ENCODE peak calls at places on chromosomes 2 and 18, in ten cellular contexts. One of them, this sample, is unnamed.
A peak's percentile ranks its signal among the peaks of the same experiment; 100 is the strongest.

GRCh38 chr18:45686892-45687611 is 36.9 kb upstream of the SLC14A1 start:
- DNase-seq in transverse colon: peak; percentile 32
- DNase-seq in IMR-90: no peak
- DNase-seq in A549: no peak
- DNase-seq in upper lobe of left lung: no peak
- DNase-seq in HepG2: no peak
- DNase-seq in H54: no peak
- DNase-seq in tibial nerve: no peak
- DNase-seq in ovary: no peak
- DNase-seq in body of pancreas: peak; percentile 18
- DNase-seq in this sample: no peak

GRCh38 chr2:156458229-156458584 is 22.0 kb downstream of the GPD2 start:
- DNase-seq in transverse colon: no peak
- DNase-seq in IMR-90: no peak
- DNase-seq in A549: no peak
- DNase-seq in upper lobe of left lung: no peak
- DNase-seq in HepG2: no peak
- DNase-seq in H54: no peak
- DNase-seq in tibial nerve: no peak
- DNase-seq in ovary: no peak
- DNase-seq in body of pancreas: no peak
- DNase-seq in this sample: no peak

GRCh38 chr2:177326005-177326404 is 61.5 kb upstream of the NFE2L2 start:
- DNase-seq in transverse colon: no peak
- DNase-seq in IMR-90: no peak
- DNase-seq in A549: no peak
- DNase-seq in upper lobe of left lung: no peak
- DNase-seq in HepG2: no peak
- DNase-seq in H54: no peak
- DNase-seq in tibial nerve: no peak
- DNase-seq in ovary: no peak
- DNase-seq in body of pancreas: no peak
- DNase-seq in this sample: no peak

GRCh38 chr18:64333584-64333983 is 184.7 kb upstream of the LINC00305 start:
- DNase-seq in transverse colon: no peak
- DNase-seq in IMR-90: no peak
- DNase-seq in A549: no peak
- DNase-seq in upper lobe of left lung: no peak
- DNase-seq in HepG2: no peak
- DNase-seq in H54: no peak
- DNase-seq in tibial nerve: no peak
- DNase-seq in ovary: no peak
- DNase-seq in body of pancreas: no peak
- DNase-seq in this sample: no peak

GRCh38 chr2:15425707-15426106 is 135.4 kb downstream of the NBAS start:
- DNase-seq in transverse colon: peak; percentile 10
- DNase-seq in IMR-90: no peak
- DNase-seq in A549: no peak
- DNase-seq in upper lobe of left lung: no peak
- DNase-seq in HepG2: no peak
- DNase-seq in H54: no peak
- DNase-seq in tibial nerve: no peak
- DNase-seq in ovary: no peak
- DNase-seq in body of pancreas: no peak
- DNase-seq in this sample: no peak

GRCh38 chr2:69566669-69567068 is 76.9 kb downstream of the AAK1 start:
- DNase-seq in transverse colon: no peak
- DNase-seq in IMR-90: no peak
- DNase-seq in A549: no peak
- DNase-seq in upper lobe of left lung: no peak
- DNase-seq in HepG2: no peak
- DNase-seq in H54: no peak
- DNase-seq in tibial nerve: no peak
- DNase-seq in ovary: no peak
- DNase-seq in body of pancreas: no peak
- DNase-seq in this sample: no peak

GRCh38 chr2:44268259-44268649 is 7.0 kb upstream of the SLC3A1 start:
- DNase-seq in transverse colon: no peak
- DNase-seq in IMR-90: peak; percentile 41
- DNase-seq in A549: no peak
- DNase-seq in upper lobe of left lung: no peak
- DNase-seq in HepG2: no peak
- DNase-seq in H54: no peak
- DNase-seq in tibial nerve: no peak
- DNase-seq in ovary: no peak
- DNase-seq in body of pancreas: no peak
- DNase-seq in this sample: no peak

GRCh38 chr18:61833387-61833786 is 59.4 kb downstream of the RNF152 start:
- DNase-seq in transverse colon: no peak
- DNase-seq in IMR-90: peak; percentile 84
- DNase-seq in A549: no peak
- DNase-seq in upper lobe of left lung: no peak
- DNase-seq in HepG2: no peak
- DNase-seq in H54: no peak
- DNase-seq in tibial nerve: no peak
- DNase-seq in ovary: no peak
- DNase-seq in body of pancreas: no peak
- DNase-seq in this sample: peak; percentile 7

GRCh38 chr2:96260404-96261260 is 5.2 kb downstream of the TMEM127 start:
- DNase-seq in transverse colon: peak; percentile 74
- DNase-seq in IMR-90: peak; percentile 92
- DNase-seq in A549: peak; percentile 85
- DNase-seq in upper lobe of left lung: no peak
- DNase-seq in HepG2: peak; percentile 100
- DNase-seq in H54: peak; percentile 95
- DNase-seq in tibial nerve: peak; percentile 51
- DNase-seq in ovary: peak; percentile 62
- DNase-seq in body of pancreas: peak; percentile 95
- DNase-seq in this sample: no peak

GRCh38 chr2:98712145-98712544 is 18.8 kb downstream of the MGAT4A start:
- DNase-seq in transverse colon: no peak
- DNase-seq in IMR-90: no peak
- DNase-seq in A549: no peak
- DNase-seq in upper lobe of left lung: no peak
- DNase-seq in HepG2: no peak
- DNase-seq in H54: no peak
- DNase-seq in tibial nerve: no peak
- DNase-seq in ovary: no peak
- DNase-seq in body of pancreas: no peak
- DNase-seq in this sample: no peak

GRCh38 chr2:198448803-198449202 is 644.4 kb downstream of the PLCL1 start:
- DNase-seq in transverse colon: no peak
- DNase-seq in IMR-90: no peak
- DNase-seq in A549: no peak
- DNase-seq in upper lobe of left lung: no peak
- DNase-seq in HepG2: no peak
- DNase-seq in H54: no peak
- DNase-seq in tibial nerve: no peak
- DNase-seq in ovary: no peak
- DNase-seq in body of pancreas: no peak
- DNase-seq in this sample: no peak

GRCh38 chr2:15159206-15159605 is 401.9 kb downstream of the NBAS start:
- DNase-seq in transverse colon: no peak
- DNase-seq in IMR-90: peak; percentile 31
- DNase-seq in A549: no peak
- DNase-seq in upper lobe of left lung: no peak
- DNase-seq in HepG2: no peak
- DNase-seq in H54: no peak
- DNase-seq in tibial nerve: no peak
- DNase-seq in ovary: no peak
- DNase-seq in body of pancreas: no peak
- DNase-seq in this sample: no peak

GRCh38 chr2:53751728-53752127 is 15.9 kb upstream of the CHAC2 start:
- DNase-seq in transverse colon: no peak
- DNase-seq in IMR-90: peak; percentile 71
- DNase-seq in A549: no peak
- DNase-seq in upper lobe of left lung: no peak
- DNase-seq in HepG2: no peak
- DNase-seq in H54: peak; percentile 9
- DNase-seq in tibial nerve: no peak
- DNase-seq in ovary: no peak
- DNase-seq in body of pancreas: no peak
- DNase-seq in this sample: no peak

GRCh38 chr2:109324859-109325258 is 195.9 kb downstream of the SH3RF3 start:
- DNase-seq in transverse colon: peak; percentile 51
- DNase-seq in IMR-90: peak; percentile 95
- DNase-seq in A549: no peak
- DNase-seq in upper lobe of left lung: no peak
- DNase-seq in HepG2: no peak
- DNase-seq in H54: peak; percentile 45
- DNase-seq in tibial nerve: peak; percentile 76
- DNase-seq in ovary: peak; percentile 86
- DNase-seq in body of pancreas: peak; percentile 50
- DNase-seq in this sample: no peak

DNA sequence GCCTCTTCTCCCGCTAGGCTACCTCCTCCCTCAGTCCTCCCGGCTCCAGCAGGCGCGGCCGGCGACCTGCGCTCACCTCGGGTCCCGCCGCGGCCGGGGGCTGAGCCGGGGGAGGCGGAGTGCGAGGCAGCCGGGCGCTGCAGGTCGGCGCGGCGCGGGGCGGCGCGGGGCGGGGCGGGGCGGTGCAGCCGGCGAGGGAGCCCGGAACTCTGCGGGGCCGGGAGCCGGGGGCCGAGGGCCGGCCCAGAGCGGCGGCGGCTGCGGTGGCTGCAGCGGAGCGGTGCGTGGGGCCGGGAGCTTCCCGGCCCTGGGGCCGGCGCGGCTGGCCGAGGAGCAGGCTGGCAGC is 437 bp downstream of the ACVR1 start:
- DNase-seq in transverse colon: peak; percentile 71
- DNase-seq in IMR-90: no peak
- DNase-seq in A549: peak; percentile 27
- DNase-seq in upper lobe of left lung: peak; percentile 96
- DNase-seq in HepG2: peak; percentile 18
- DNase-seq in H54: no peak
- DNase-seq in tibial nerve: peak; percentile 17
- DNase-seq in ovary: no peak
- DNase-seq in body of pancreas: peak; percentile 59
- DNase-seq in this sample: no peak
- TF ChIP-seq POLR2A in transverse colon: no peak
- TF ChIP-seq POLR2A in IMR-90: no peak
- TF ChIP-seq POLR2A in A549: peak; percentile 17
- TF ChIP-seq POLR2A in upper lobe of left lung: no peak
- TF ChIP-seq POLR2A in HepG2: no peak
- TF ChIP-seq POLR2A in H54: no peak
- TF ChIP-seq POLR2A in tibial nerve: no peak
- TF ChIP-seq POLR2A in ovary: no peak
- TF ChIP-seq POLR2A in body of pancreas: no peak
- TF ChIP-seq POLR2A in this sample: no peak

DNA sequence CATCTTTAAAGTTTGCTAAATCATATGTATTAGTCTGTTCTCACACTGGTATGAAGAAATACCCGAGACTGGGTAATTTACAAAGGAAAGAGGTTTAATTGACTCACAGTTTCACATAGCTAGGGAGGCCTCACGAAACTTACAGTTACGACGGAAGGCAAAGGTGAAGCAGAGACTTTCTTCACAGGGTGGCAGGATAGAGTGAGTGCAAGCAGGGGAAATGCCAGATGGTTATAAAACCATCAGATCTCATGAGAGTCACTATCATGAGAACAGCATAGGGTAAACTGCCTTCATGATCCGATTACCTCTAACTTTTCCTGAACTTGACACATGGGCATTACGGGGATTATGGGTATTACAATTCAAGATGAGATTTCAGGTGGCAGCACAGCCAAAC is 1075.2 kb upstream of the NRXN1 start:
- DNase-seq in transverse colon: no peak
- DNase-seq in IMR-90: no peak
- DNase-seq in A549: no peak
- DNase-seq in upper lobe of left lung: no peak
- DNase-seq in HepG2: no peak
- DNase-seq in H54: no peak
- DNase-seq in tibial nerve: no peak
- DNase-seq in ovary: no peak
- DNase-seq in body of pancreas: no peak
- DNase-seq in this sample: no peak
- TF ChIP-seq POLR2A in transverse colon: no peak
- TF ChIP-seq POLR2A in IMR-90: no peak
- TF ChIP-seq POLR2A in A549: no peak
- TF ChIP-seq POLR2A in upper lobe of left lung: no peak
- TF ChIP-seq POLR2A in HepG2: no peak
- TF ChIP-seq POLR2A in H54: no peak
- TF ChIP-seq POLR2A in tibial nerve: no peak
- TF ChIP-seq POLR2A in ovary: no peak
- TF ChIP-seq POLR2A in body of pancreas: no peak
- TF ChIP-seq POLR2A in this sample: no peak

GRCh38 chr2:27754831-27755230 is 16.7 kb upstream of the MRPL33 start:
- DNase-seq in transverse colon: no peak
- DNase-seq in IMR-90: no peak
- DNase-seq in A549: no peak
- DNase-seq in upper lobe of left lung: no peak
- DNase-seq in HepG2: no peak
- DNase-seq in H54: no peak
- DNase-seq in tibial nerve: no peak
- DNase-seq in ovary: no peak
- DNase-seq in body of pancreas: no peak
- DNase-seq in this sample: no peak
- TF ChIP-seq POLR2A in transverse colon: no peak
- TF ChIP-seq POLR2A in IMR-90: no peak
- TF ChIP-seq POLR2A in A549: no peak
- TF ChIP-seq POLR2A in upper lobe of left lung: no peak
- TF ChIP-seq POLR2A in HepG2: no peak
- TF ChIP-seq POLR2A in H54: no peak
- TF ChIP-seq POLR2A in tibial nerve: no peak
- TF ChIP-seq POLR2A in ovary: no peak
- TF ChIP-seq POLR2A in body of pancreas: no peak
- TF ChIP-seq POLR2A in this sample: no peak

GRCh38 chr18:67516432-67517223 is at the start of gene DSEL:
- DNase-seq in transverse colon: peak; percentile 98
- DNase-seq in IMR-90: peak; percentile 94
- DNase-seq in A549: peak; percentile 53
- DNase-seq in upper lobe of left lung: peak; percentile 100
- DNase-seq in HepG2: peak; percentile 74
- DNase-seq in H54: peak; percentile 44
- DNase-seq in tibial nerve: peak; percentile 96
- DNase-seq in ovary: peak; percentile 100
- DNase-seq in body of pancreas: peak; percentile 96
- DNase-seq in this sample: peak; percentile 20
- TF ChIP-seq POLR2A in transverse colon: peak; percentile 16
- TF ChIP-seq POLR2A in IMR-90: peak; percentile 67
- TF ChIP-seq POLR2A in A549: peak; percentile 26
- TF ChIP-seq POLR2A in upper lobe of left lung: peak; percentile 67
- TF ChIP-seq POLR2A in HepG2: no peak
- TF ChIP-seq POLR2A in H54: peak; percentile 76
- TF ChIP-seq POLR2A in tibial nerve: peak; percentile 68
- TF ChIP-seq POLR2A in ovary: peak; percentile 30
- TF ChIP-seq POLR2A in body of pancreas: peak; percentile 70
- TF ChIP-seq POLR2A in this sample: no peak